ENCODE peak calls at places on chromosomes 2 and 18, in six cellular contexts. One of them, this sample, is unnamed.

GRCh38 chr2:191318729-191319078 is 73.5 kb downstream of the MYO1B start:
- DNase-seq in ovary: no peak
- DNase-seq in adrenal gland: no peak
- DNase-seq in CD8-positive, alpha-beta T cell: no peak
- DNase-seq in mesendoderm: peak; percentile 86
- DNase-seq in A549: peak; percentile 75
- DNase-seq in this sample: no peak

GRCh38 chr18:58495202-58495601 is 133.7 kb downstream of the ALPK2 start:
- DNase-seq in mesendoderm: no peak
- DNase-seq in ovary: no peak
- DNase-seq in CD8-positive, alpha-beta T cell: no peak
- DNase-seq in adrenal gland: no peak
- DNase-seq in A549: no peak
- DNase-seq in this sample: no peak

GRCh38 chr2:187942876-187943275 is 348.8 kb upstream of the GULP1 start:
- DNase-seq in adrenal gland: no peak
- DNase-seq in mesendoderm: no peak
- DNase-seq in A549: no peak
- DNase-seq in ovary: no peak
- DNase-seq in CD8-positive, alpha-beta T cell: no peak
- DNase-seq in this sample: no peak

GRCh38 chr2:1499033-1499795 is 86.0 kb downstream of the TPO start:
- DNase-seq in adrenal gland: no peak
- DNase-seq in A549: no peak
- DNase-seq in mesendoderm: no peak
- DNase-seq in CD8-positive, alpha-beta T cell: no peak
- DNase-seq in ovary: no peak
- DNase-seq in this sample: no peak

GRCh38 chr18:9575558-9575957 is 38.8 kb downstream of the PPP4R1 start:
- DNase-seq in ovary: peak; percentile 50
- DNase-seq in adrenal gland: peak; percentile 89
- DNase-seq in mesendoderm: peak; percentile 75
- DNase-seq in A549: peak; percentile 95
- DNase-seq in CD8-positive, alpha-beta T cell: no peak
- DNase-seq in this sample: peak; percentile 85

GRCh38 chr2:205574041-205574440 is 108.3 kb upstream of the NRP2 start:
- DNase-seq in adrenal gland: no peak
- DNase-seq in A549: no peak
- DNase-seq in ovary: no peak
- DNase-seq in CD8-positive, alpha-beta T cell: no peak
- DNase-seq in mesendoderm: no peak
- DNase-seq in this sample: no peak

GRCh38 chr2:218991674-218992168 is 1.5 kb downstream of the CRYBA2 start:
- DNase-seq in CD8-positive, alpha-beta T cell: no peak
- DNase-seq in ovary: no peak
- DNase-seq in adrenal gland: no peak
- DNase-seq in A549: no peak
- DNase-seq in mesendoderm: peak; percentile 45
- DNase-seq in this sample: no peak

GRCh38 chr2:72583376-72583775 is 242.5 kb downstream of the EXOC6B start:
- DNase-seq in CD8-positive, alpha-beta T cell: no peak
- DNase-seq in adrenal gland: no peak
- DNase-seq in ovary: no peak
- DNase-seq in mesendoderm: no peak
- DNase-seq in A549: no peak
- DNase-seq in this sample: no peak

GRCh38 chr2:24747299-24747698 is 45.9 kb downstream of the PTRHD1 start:
- DNase-seq in mesendoderm: no peak
- DNase-seq in ovary: no peak
- DNase-seq in A549: no peak
- DNase-seq in adrenal gland: no peak
- DNase-seq in CD8-positive, alpha-beta T cell: no peak
- DNase-seq in this sample: no peak

GRCh38 chr18:63783394-63783793 is 8.2 kb downstream of the SERPINB7 start:
- DNase-seq in adrenal gland: no peak
- DNase-seq in CD8-positive, alpha-beta T cell: no peak
- DNase-seq in ovary: no peak
- DNase-seq in A549: peak; percentile 12
- DNase-seq in mesendoderm: peak; percentile 55
- DNase-seq in this sample: no peak

GRCh38 chr2:152710713-152711112 is 6.5 kb downstream of the PRPF40A start:
- DNase-seq in adrenal gland: no peak
- DNase-seq in mesendoderm: no peak
- DNase-seq in CD8-positive, alpha-beta T cell: no peak
- DNase-seq in A549: no peak
- DNase-seq in ovary: no peak
- DNase-seq in this sample: no peak

GRCh38 chr18:13377496-13377895 is 158.9 kb downstream of the LDLRAD4 start:
- DNase-seq in adrenal gland: no peak
- DNase-seq in CD8-positive, alpha-beta T cell: no peak
- DNase-seq in mesendoderm: no peak
- DNase-seq in A549: no peak
- DNase-seq in ovary: no peak
- DNase-seq in this sample: no peak
- H3K27ac ChIP-seq in adrenal gland: no peak overlapping the region
- H3K27ac ChIP-seq in CD8-positive, alpha-beta T cell: no peak overlapping the region
- H3K27ac ChIP-seq in mesendoderm: no peak overlapping the region
- H3K27ac ChIP-seq in A549: no peak overlapping the region
- H3K27ac ChIP-seq in ovary: no peak overlapping the region
- H3K27ac ChIP-seq in this sample: no peak overlapping the region

DNA sequence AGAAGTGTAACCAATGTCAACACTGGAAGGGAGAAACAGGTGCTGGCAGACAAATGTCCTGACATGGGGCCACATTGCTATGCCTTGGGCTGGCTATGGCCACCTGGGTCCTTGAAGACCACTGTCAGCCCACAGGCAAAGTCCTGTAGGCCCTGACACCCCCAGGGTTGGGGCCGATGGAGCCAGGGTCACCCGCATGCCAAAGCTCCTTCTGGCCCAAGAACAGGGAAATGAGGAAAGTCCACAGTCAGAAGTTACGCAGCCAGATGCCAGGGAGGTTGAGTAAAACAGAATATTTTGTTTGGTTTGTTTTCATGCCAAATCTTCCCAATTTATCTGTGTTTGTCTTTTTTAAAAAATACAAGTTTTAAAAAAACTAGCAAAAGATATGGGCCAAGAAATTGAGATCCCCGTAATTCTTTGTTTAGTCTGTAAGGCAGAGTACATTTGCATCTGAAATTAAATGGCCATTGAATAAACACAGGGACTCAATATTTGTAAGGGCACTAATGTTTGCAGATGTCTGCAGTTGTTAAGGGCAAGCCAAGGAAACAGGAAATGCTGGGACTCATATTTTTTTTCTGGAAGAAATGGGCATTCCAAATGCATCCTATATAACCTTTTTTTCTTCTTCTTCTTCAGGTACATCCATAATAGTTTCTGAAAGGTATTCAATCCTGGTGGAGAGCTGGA is 186.4 kb downstream of the FAM210A start:
- DNase-seq in ovary: no peak
- DNase-seq in CD8-positive, alpha-beta T cell: no peak
- DNase-seq in mesendoderm: no peak
- DNase-seq in A549: peak; percentile 38
- DNase-seq in adrenal gland: no peak
- DNase-seq in this sample: no peak
- H3K27ac ChIP-seq in ovary: no peak overlapping the region
- H3K27ac ChIP-seq in CD8-positive, alpha-beta T cell: peak overlapping the region; percentile 41
- H3K27ac ChIP-seq in mesendoderm: no peak overlapping the region
- H3K27ac ChIP-seq in A549: peak overlapping the region; percentile 77
- H3K27ac ChIP-seq in adrenal gland: no peak overlapping the region
- H3K27ac ChIP-seq in this sample: no peak overlapping the region

DNA sequence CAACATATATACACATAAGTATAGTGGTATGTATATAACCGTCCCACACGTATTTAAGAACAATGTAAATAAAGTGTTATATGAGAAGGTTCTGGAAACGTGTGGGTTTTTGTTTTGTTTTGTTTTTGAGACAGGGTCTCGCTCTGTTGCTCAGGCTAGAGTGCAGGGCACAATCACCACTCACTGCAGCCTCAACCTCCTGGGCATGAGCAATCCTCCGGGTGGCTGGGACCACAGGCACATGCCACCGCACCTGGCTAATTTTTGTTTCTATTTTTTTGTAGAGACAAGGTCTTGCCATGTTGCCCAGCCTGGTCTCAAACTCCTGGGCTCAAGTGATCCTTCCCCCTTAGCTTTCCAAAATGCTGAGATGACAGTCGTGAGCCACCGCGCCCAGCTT is 6.2 kb downstream of the ADAM17 start:
- DNase-seq in A549: no peak
- DNase-seq in ovary: no peak
- DNase-seq in adrenal gland: no peak
- DNase-seq in CD8-positive, alpha-beta T cell: no peak
- DNase-seq in mesendoderm: no peak
- DNase-seq in this sample: peak; percentile 16
- H3K27ac ChIP-seq in A549: no peak overlapping the region
- H3K27ac ChIP-seq in ovary: no peak overlapping the region
- H3K27ac ChIP-seq in adrenal gland: no peak overlapping the region
- H3K27ac ChIP-seq in CD8-positive, alpha-beta T cell: no peak overlapping the region
- H3K27ac ChIP-seq in mesendoderm: no peak overlapping the region
- H3K27ac ChIP-seq in this sample: no peak overlapping the region

GRCh38 chr2:233409286-233409991 is 55.1 kb downstream of the DGKD start:
- DNase-seq in ovary: no peak
- DNase-seq in A549: peak; percentile 62
- DNase-seq in CD8-positive, alpha-beta T cell: peak; percentile 60
- DNase-seq in adrenal gland: peak; percentile 51
- DNase-seq in mesendoderm: peak; percentile 41
- DNase-seq in this sample: no peak
- H3K27ac ChIP-seq in ovary: no peak overlapping the region
- H3K27ac ChIP-seq in A549: peak overlapping the region; percentile 71
- H3K27ac ChIP-seq in CD8-positive, alpha-beta T cell: no peak overlapping the region
- H3K27ac ChIP-seq in adrenal gland: no peak overlapping the region
- H3K27ac ChIP-seq in mesendoderm: peak overlapping the region; percentile 64
- H3K27ac ChIP-seq in this sample: peak overlapping the region; percentile 41

GRCh38 chr18:396251-396555 is 104.3 kb downstream of the COLEC12 start:
- DNase-seq in A549: no peak
- DNase-seq in CD8-positive, alpha-beta T cell: no peak
- DNase-seq in adrenal gland: no peak
- DNase-seq in mesendoderm: no peak
- DNase-seq in ovary: no peak
- DNase-seq in this sample: no peak

GRCh38 chr18:395481-396250 is 104.8 kb downstream of the COLEC12 start:
- DNase-seq in CD8-positive, alpha-beta T cell: no peak
- DNase-seq in mesendoderm: no peak
- DNase-seq in A549: no peak
- DNase-seq in adrenal gland: no peak
- DNase-seq in ovary: no peak
- DNase-seq in this sample: no peak

GRCh38 chr18:394276-394996 is 106.1 kb downstream of the COLEC12 start:
- DNase-seq in adrenal gland: no peak
- DNase-seq in CD8-positive, alpha-beta T cell: no peak
- DNase-seq in ovary: no peak
- DNase-seq in mesendoderm: no peak
- DNase-seq in A549: no peak
- DNase-seq in this sample: no peak

GRCh38 chr18:394997-395383 is 105.5 kb downstream of the COLEC12 start:
- DNase-seq in A549: no peak
- DNase-seq in adrenal gland: no peak
- DNase-seq in CD8-positive, alpha-beta T cell: no peak
- DNase-seq in ovary: no peak
- DNase-seq in mesendoderm: peak; percentile 77
- DNase-seq in this sample: no peak

GRCh38 chr18:396571-396970 is 103.9 kb downstream of the COLEC12 start:
- DNase-seq in CD8-positive, alpha-beta T cell: no peak
- DNase-seq in ovary: no peak
- DNase-seq in A549: no peak
- DNase-seq in adrenal gland: no peak
- DNase-seq in mesendoderm: no peak
- DNase-seq in this sample: no peak
- H3K27ac ChIP-seq in CD8-positive, alpha-beta T cell: no peak overlapping the region
- H3K27ac ChIP-seq in ovary: no peak overlapping the region
- H3K27ac ChIP-seq in A549: no peak overlapping the region
- H3K27ac ChIP-seq in adrenal gland: no peak overlapping the region
- H3K27ac ChIP-seq in mesendoderm: no peak overlapping the region
- H3K27ac ChIP-seq in this sample: no peak overlapping the region

DNA sequence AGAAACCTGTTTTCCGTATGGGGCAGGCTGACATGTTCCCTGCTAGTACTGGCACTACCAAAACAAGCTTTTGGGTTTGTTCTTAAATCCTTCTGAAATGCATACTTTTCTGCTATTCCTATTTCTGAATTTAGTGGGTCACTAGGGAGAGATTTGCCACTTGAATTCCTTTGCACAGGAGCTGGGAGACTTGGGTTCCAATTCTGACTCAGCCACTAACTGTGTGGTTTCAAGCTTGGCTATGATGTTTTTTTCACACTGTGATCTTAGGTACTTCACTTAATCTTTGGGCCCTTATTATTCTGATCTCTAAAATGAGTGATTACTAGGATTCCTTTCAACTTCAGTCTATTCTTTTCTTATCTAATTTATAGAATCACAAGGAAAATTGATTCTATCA is 105.5 kb downstream of the BCL11A start:
- DNase-seq in CD8-positive, alpha-beta T cell: no peak
- DNase-seq in ovary: no peak
- DNase-seq in mesendoderm: no peak
- DNase-seq in A549: no peak
- DNase-seq in adrenal gland: no peak
- DNase-seq in this sample: no peak
- H3K27ac ChIP-seq in CD8-positive, alpha-beta T cell: no peak overlapping the region
- H3K27ac ChIP-seq in ovary: no peak overlapping the region
- H3K27ac ChIP-seq in mesendoderm: no peak overlapping the region
- H3K27ac ChIP-seq in A549: no peak overlapping the region
- H3K27ac ChIP-seq in adrenal gland: no peak overlapping the region
- H3K27ac ChIP-seq in this sample: no peak overlapping the region

DNA sequence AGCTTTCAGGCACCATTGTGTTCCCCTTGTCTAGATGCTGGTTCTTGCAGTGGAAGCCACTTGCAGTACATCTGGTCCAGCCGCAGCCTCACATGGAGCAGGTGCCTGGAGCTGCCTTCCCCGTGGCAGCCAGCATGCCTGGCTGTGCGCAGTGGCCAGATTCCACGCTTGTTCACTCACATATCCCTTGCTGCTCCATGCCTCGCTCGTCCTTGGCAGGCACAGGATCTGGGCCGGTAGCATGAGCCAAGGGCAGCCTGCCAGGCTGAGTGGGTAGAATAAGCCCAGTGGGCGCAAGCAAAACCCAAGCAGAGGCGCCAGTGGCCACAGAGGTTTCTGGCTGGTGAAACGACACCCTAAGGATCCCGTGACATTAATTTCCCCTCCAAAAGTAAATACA is 20.6 kb downstream of the TMX3 start:
- DNase-seq in CD8-positive, alpha-beta T cell: no peak
- DNase-seq in A549: no peak
- DNase-seq in ovary: no peak
- DNase-seq in mesendoderm: no peak
- DNase-seq in adrenal gland: no peak
- DNase-seq in this sample: no peak
- H3K27ac ChIP-seq in CD8-positive, alpha-beta T cell: no peak overlapping the region
- H3K27ac ChIP-seq in A549: no peak overlapping the region
- H3K27ac ChIP-seq in ovary: no peak overlapping the region
- H3K27ac ChIP-seq in mesendoderm: no peak overlapping the region
- H3K27ac ChIP-seq in adrenal gland: no peak overlapping the region
- H3K27ac ChIP-seq in this sample: no peak overlapping the region

GRCh38 chr2:20300656-20301055 is 50.0 kb downstream of the PUM2 start:
- DNase-seq in ovary: no peak
- DNase-seq in CD8-positive, alpha-beta T cell: no peak
- DNase-seq in A549: no peak
- DNase-seq in mesendoderm: peak; percentile 70
- DNase-seq in adrenal gland: no peak
- DNase-seq in this sample: no peak
- H3K27ac ChIP-seq in ovary: no peak overlapping the region
- H3K27ac ChIP-seq in CD8-positive, alpha-beta T cell: no peak overlapping the region
- H3K27ac ChIP-seq in A549: no peak overlapping the region
- H3K27ac ChIP-seq in mesendoderm: no peak overlapping the region
- H3K27ac ChIP-seq in adrenal gland: no peak overlapping the region
- H3K27ac ChIP-seq in this sample: no peak overlapping the region

This sample was measured in lung.